ENCODE peak calls at places on chromosomes 6 and 20, in ten cellular contexts. N, K, Y, S, A, B, O, W, G and X are unnamed samples.
A peak's percentile ranks its signal among the peaks of the same experiment; 100 is the strongest.

GRCh38 chr20:9375221-9375681 is 139.1 kb upstream of the LAMP5 start:
- DNase-seq in N (no peak), K (no peak), Y (no peak), S (no peak), A (no peak), B (no peak), O (peak; percentile 4), W (no peak), G (no peak), X (no peak)

GRCh38 chr20:7980332-7981046 is 39.1 kb downstream of the TMX4 start:
- DNase-seq in N (peak; percentile 52), K (no peak), Y (no peak), S (no peak), A (peak; percentile 48), B (no peak), O (peak; percentile 52), W (no peak), G (no peak), X (peak; percentile 79)

GRCh38 chr20:43953919-43954617 is 39.4 kb downstream of the TOX2 start:
- DNase-seq in N (no peak), K (no peak), Y (no peak), S (no peak), A (no peak), B (no peak), O (no peak), W (no peak), G (no peak), X (no peak)

GRCh38 chr6:62288974-62289373 is 2.9 kb upstream of the KHDRBS2 start:
- DNase-seq in N (no peak), K (no peak), Y (no peak), S (no peak), A (no peak), B (no peak), O (no peak), W (no peak), G (no peak), X (no peak)

GRCh38 chr6:138544521-138544920 is 45.2 kb upstream of the NHSL1 start:
- DNase-seq in N (no peak), K (no peak), Y (no peak), S (no peak), A (peak; percentile 29), B (no peak), O (no peak), W (no peak), G (no peak), X (no peak)

GRCh38 chr6:138063726-138064125 is 43.5 kb downstream of the PERP start:
- DNase-seq in N (no peak), K (no peak), Y (no peak), S (no peak), A (no peak), B (no peak), O (no peak), W (no peak), G (no peak), X (no peak)

GRCh38 chr6:13425971-13426931 is 61.1 kb downstream of the GFOD1 start:
- DNase-seq in N (peak; percentile 92), K (no peak), Y (no peak), S (no peak), A (peak; percentile 39), B (no peak), O (no peak), W (no peak), G (peak; percentile 54), X (no peak)

GRCh38 chr6:151161363-151161762 is 78.4 kb upstream of the AKAP12 start:
- DNase-seq in N (no peak), K (no peak), Y (no peak), S (no peak), A (no peak), B (no peak), O (no peak), W (no peak), G (no peak), X (no peak)

GRCh38 chr6:33071579-33071978 is 1.9 kb downstream of the HLA-DPA1 start:
- DNase-seq in N (no peak), K (no peak), Y (no peak), S (no peak), A (no peak), B (no peak), O (no peak), W (no peak), G (no peak), X (no peak)

GRCh38 chr20:62172666-62173065 is 10.2 kb upstream of the MTG2 start:
- DNase-seq in N (no peak), K (no peak), Y (no peak), S (no peak), A (no peak), B (no peak), O (no peak), W (no peak), G (no peak), X (no peak)

GRCh38 chr20:25100914-25101313 is 19.0 kb upstream of the VSX1 start:
- DNase-seq in N (no peak), K (no peak), Y (no peak), S (no peak), A (no peak), B (no peak), O (no peak), W (no peak), G (no peak), X (no peak)

GRCh38 chr20:34904202-34904621 is 27.8 kb downstream of the ACSS2 start:
- DNase-seq in N (no peak), K (no peak), Y (no peak), S (no peak), A (no peak), B (no peak), O (no peak), W (no peak), G (no peak), X (no peak)

DNA sequence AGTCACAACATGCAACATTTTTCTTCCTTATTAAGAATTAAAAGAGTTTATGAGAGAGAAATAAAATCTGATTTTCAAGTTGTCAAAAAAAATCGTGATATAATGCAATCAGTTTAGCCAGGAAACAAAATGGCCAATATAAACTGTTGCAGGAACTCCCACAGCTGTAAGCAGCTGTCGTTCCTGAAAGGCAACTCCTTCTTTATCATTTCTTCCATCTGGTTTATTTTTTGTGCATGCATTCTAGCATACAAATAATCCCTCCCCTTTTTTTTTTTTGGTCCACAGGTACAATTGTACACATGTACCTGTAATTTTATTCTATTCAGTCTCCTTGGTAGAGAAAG is 19.7 kb downstream of the TRAF3IP2 start:
- DNase-seq in N (no peak), K (no peak), Y (no peak), S (no peak), A (no peak), B (no peak), O (no peak), W (no peak), G (no peak), X (no peak)
- H3K4me3 ChIP-seq in N (no peak overlapping the region), K (no peak overlapping the region), Y (no peak overlapping the region), S (no peak overlapping the region), A (no peak overlapping the region), B (no peak overlapping the region), O (no peak overlapping the region), W (no peak overlapping the region), G (no peak overlapping the region), X (no peak overlapping the region)

GRCh38 chr6:26646074-26646473 is 13.5 kb downstream of the ZNF322 start:
- DNase-seq in N (no peak), K (no peak), Y (no peak), S (no peak), A (no peak), B (no peak), O (no peak), W (no peak), G (no peak), X (no peak)

DNA sequence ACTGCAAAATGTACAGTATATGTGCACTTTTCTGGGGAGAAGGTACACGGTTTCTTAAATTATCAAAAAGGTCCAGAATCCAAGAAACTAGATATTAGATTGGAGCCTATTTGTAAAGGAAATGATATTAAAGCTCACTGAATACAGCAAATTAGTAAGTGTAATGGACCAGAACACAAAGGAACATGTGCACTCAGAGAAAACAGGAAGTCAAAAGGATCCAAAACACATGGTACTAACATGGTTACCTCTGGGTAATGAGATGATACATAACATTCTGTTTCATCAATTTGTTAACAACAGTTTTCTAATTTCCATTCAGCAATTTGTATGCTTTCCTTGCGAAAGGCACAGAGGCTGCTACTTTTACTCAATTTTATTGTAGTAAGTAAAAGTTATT is 18.7 kb downstream of the ZNF322 start:
- DNase-seq in N (no peak), K (no peak), Y (no peak), S (no peak), A (no peak), B (no peak), O (no peak), W (no peak), G (no peak), X (no peak)
- H3K4me3 ChIP-seq in N (no peak overlapping the region), K (no peak overlapping the region), Y (no peak overlapping the region), S (no peak overlapping the region), A (no peak overlapping the region), B (no peak overlapping the region), O (no peak overlapping the region), W (no peak overlapping the region), G (no peak overlapping the region), X (no peak overlapping the region)

DNA sequence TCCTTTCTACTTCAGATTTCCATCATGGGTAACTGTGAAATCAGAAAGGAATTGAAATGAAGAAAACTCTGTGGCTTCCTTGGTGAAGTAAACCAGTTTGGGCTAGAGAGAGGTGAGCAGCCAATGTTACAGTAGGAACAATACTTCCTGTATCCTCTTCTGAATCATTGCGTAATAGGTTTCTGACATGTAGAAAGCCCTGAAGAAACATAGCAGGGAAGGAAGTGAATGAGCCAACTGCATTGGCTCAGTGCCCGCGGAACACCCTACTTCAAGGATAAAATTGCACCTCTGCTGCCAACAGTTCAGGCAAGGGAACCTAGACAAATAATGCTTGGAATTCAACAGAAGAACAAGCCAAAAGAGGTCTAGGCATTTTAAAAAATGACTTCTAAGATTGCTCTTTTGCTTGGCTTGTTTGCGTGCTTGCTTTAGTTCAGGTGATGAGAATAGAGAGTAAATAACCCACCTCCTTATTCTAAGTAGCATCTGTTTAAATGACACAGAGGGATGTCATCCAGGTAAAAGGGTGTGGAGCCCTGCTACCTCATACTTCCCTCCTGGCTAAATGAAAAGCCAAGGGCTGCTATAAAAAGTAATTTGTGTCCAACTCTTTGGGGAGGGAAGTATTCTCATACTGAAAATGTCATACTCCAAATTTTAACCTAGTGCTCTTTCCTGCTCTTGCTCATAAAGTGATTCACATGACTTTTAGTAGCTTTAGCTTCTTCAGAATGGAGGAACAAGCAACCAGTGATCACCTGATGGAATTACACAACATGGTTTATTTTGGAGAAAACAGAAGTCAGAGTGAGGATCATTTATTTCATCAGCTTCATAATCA is 30.0 kb upstream of the AKIRIN2 start:
- DNase-seq in N (peak; percentile 99), K (peak; percentile 94), Y (peak; percentile 96), S (peak; percentile 82), A (peak; percentile 99), B (peak; percentile 25), O (no peak), W (peak; percentile 21), G (peak; percentile 93), X (peak; percentile 86)
- H3K4me3 ChIP-seq in N (no peak overlapping the region), K (peak overlapping the region; percentile 9), Y (no peak overlapping the region), S (no peak overlapping the region), A (no peak overlapping the region), B (no peak overlapping the region), O (no peak overlapping the region), W (no peak overlapping the region), G (no peak overlapping the region), X (no peak overlapping the region)

DNA sequence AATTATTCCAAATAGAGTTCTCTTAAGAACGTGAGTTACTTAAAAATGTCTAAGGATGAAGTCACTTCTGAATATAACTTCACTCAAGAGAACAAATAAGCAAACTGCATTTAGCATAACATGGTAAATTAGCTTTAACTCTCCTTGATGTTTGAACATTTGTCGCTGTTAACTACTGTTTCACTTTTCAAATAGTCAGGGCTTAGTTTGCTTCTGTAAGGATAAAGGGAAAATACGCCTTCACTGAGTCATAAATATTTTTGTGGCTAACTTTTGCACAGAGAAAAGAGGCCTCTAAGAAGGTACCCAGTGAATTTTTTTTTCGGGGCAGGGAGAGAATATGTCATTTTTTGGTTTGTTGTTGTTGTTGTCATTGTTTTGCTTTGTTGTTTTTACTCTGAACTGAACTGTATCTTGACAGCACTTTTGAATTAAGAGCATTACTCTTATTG is 8.1 kb downstream of the PTPN1 start:
- DNase-seq in N (peak; percentile 42), K (no peak), Y (no peak), S (no peak), A (peak; percentile 41), B (peak; percentile 13), O (no peak), W (no peak), G (no peak), X (no peak)
- H3K4me3 ChIP-seq in N (no peak overlapping the region), K (no peak overlapping the region), Y (no peak overlapping the region), S (no peak overlapping the region), A (peak overlapping the region; percentile 2), B (peak overlapping the region; percentile 6), O (no peak overlapping the region), W (peak overlapping the region; percentile 17), G (no peak overlapping the region), X (no peak overlapping the region)